ENCODE peak calls at places on chromosomes 6 and 20, in ten cellular contexts. N is psoas muscle, V is astrocyte of the spinal cord, Q is progenitor cell of endocrine pancreas, M is H1, A is AG10803, P is hepatocyte, O is cardiac fibroblast, Y is neural crest cell, J is mammary epithelial cell. X is an unnamed sample.
A peak's percentile ranks its signal among the peaks of the same experiment; 100 is the strongest.

GRCh38 chr20:5969348-5969935 is 19.0 kb downstream of the MCM8 start:
- DNase-seq in N (no peak), V (no peak), A (no peak), O (no peak), M (no peak), P (no peak), J (no peak), Y (no peak), Q (no peak), X (no peak)

GRCh38 chr6:5411414-5411813 is 150.1 kb downstream of the FARS2 start:
- DNase-seq in Q (no peak), J (no peak), A (no peak), P (no peak), M (no peak), Y (no peak), N (no peak), O (no peak), V (no peak), X (no peak)

GRCh38 chr20:50670126-50670862 is 21.0 kb downstream of the RIPOR3 start:
- DNase-seq in V (no peak), P (peak; percentile 76), J (peak; percentile 84), N (no peak), A (no peak), Q (no peak), M (no peak), O (no peak), Y (no peak), X (no peak)

GRCh38 chr20:24783631-24784492 is 165.2 kb upstream of the CST7 start:
- DNase-seq in M (peak; percentile 57), V (no peak), Y (no peak), N (no peak), Q (no peak), P (peak; percentile 23), A (no peak), J (no peak), O (no peak), X (no peak)

GRCh38 chr6:19578489-19578888 is 258.7 kb upstream of the ID4 start:
- DNase-seq in Y (no peak), O (no peak), M (no peak), A (peak; percentile 66), P (no peak), J (no peak), V (no peak), Q (no peak), N (no peak), X (no peak)

GRCh38 chr6:153424719-153425400 is 293.8 kb upstream of the RGS17 start:
- DNase-seq in M (no peak), A (no peak), O (peak; percentile 21), J (no peak), Y (no peak), P (no peak), Q (no peak), N (no peak), V (peak; percentile 72), X (no peak)

GRCh38 chr6:153045271-153045670 is 42.8 kb upstream of the MTRF1L start:
- DNase-seq in A (no peak), O (no peak), J (no peak), Y (no peak), P (no peak), N (no peak), V (no peak), Q (no peak), M (no peak), X (no peak)

GRCh38 chr20:57558614-57559285 is 2.2 kb upstream of the PCK1 start:
- DNase-seq in V (no peak), A (no peak), M (no peak), N (no peak), Q (no peak), P (peak; percentile 55), Y (no peak), J (no peak), O (no peak), X (no peak)

GRCh38 chr6:12034349-12034748 is 22.2 kb downstream of the HIVEP1 start:
- DNase-seq in V (no peak), N (no peak), O (no peak), J (no peak), M (no peak), Y (no peak), P (no peak), A (no peak), Q (no peak), X (no peak)

GRCh38 chr6:57109905-57110304 is 19.9 kb downstream of the ZNF451 start:
- DNase-seq in N (no peak), Y (no peak), J (no peak), V (no peak), P (no peak), Q (no peak), A (peak; percentile 56), M (no peak), O (peak; percentile 47), X (no peak)

GRCh38 chr6:105810105-105810921 is 275.8 kb upstream of the PRDM1 start:
- DNase-seq in M (no peak), O (peak; percentile 85), J (peak; percentile 93), Q (no peak), P (peak; percentile 50), N (peak; percentile 27), V (peak; percentile 81), Y (no peak), A (peak; percentile 84), X (peak; percentile 90)

GRCh38 chr6:136341967-136342366 is 52.3 kb upstream of the BCLAF1 start:
- DNase-seq in Y (no peak), A (no peak), V (no peak), J (no peak), P (no peak), N (no peak), Q (no peak), O (no peak), M (no peak), X (peak; percentile 40)

GRCh38 chr6:144690109-144690508 is 405.0 kb downstream of the UTRN start:
- DNase-seq in Y (no peak), O (no peak), A (no peak), M (no peak), Q (no peak), N (no peak), P (no peak), J (no peak), V (no peak), X (no peak)

GRCh38 chr6:55886185-55886836 is 10.9 kb upstream of the BMP5 start:
- DNase-seq in V (peak; percentile 44), Q (no peak), N (no peak), Y (no peak), M (no peak), J (no peak), O (peak; percentile 48), A (peak; percentile 7), P (peak; percentile 35), X (peak; percentile 13)

GRCh38 chr20:8812818-8813217 is 256.1 kb upstream of the PLCB4 start:
- DNase-seq in M (peak; percentile 53), V (no peak), P (no peak), A (no peak), O (no peak), J (no peak), Y (no peak), N (no peak), Q (no peak), X (no peak)

GRCh38 chr20:5095454-5095853 is 24.3 kb downstream of the PCNA start:
- DNase-seq in N (no peak), P (no peak), O (no peak), M (no peak), J (no peak), Y (no peak), A (no peak), V (no peak), Q (no peak), X (no peak)

GRCh38 chr6:170440437-170440836 is 112.7 kb downstream of the PSMB1 start:
- DNase-seq in V (no peak), J (no peak), Q (no peak), N (no peak), Y (peak; percentile 30), A (no peak), M (no peak), O (no peak), P (no peak), X (no peak)
- TF ChIP-seq CTCF in V (no peak), J (no peak), Q (no peak), N (no peak), Y (no peak), A (no peak), M (peak; percentile 29), O (no peak), P (no peak), X (no peak)

DNA sequence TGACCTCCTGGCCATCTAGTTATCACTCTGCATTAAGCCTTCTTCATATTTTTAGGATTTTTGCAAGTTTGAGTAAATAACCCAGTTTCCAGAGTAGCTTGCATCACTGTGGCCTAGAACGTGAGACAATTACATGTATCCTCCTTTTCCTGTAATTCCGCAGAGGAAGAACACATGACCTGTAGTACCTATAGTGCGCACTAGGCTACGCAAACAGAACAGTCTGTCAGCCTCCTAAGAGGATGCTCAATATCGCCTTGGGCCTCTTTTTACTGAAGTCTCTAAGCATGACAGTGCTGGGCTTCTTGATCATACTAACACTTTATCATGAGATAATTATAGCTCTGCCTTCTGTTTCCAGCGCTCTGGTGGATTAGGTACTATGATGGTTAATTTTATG is 20.2 kb upstream of the NR2E1 start:
- DNase-seq in J (no peak), Y (no peak), M (no peak), N (no peak), O (no peak), Q (no peak), A (no peak), P (no peak), V (no peak), X (no peak)
- TF ChIP-seq CTCF in J (peak; percentile 2), Y (peak; percentile 44), M (no peak), N (no peak), O (no peak), Q (peak; percentile 37), A (no peak), P (no peak), V (no peak), X (peak; percentile 40)

GRCh38 chr20:3470627-3471396 is at the start of gene ATRN:
- DNase-seq in M (peak; percentile 93), V (peak; percentile 93), O (peak; percentile 89), Y (peak; percentile 95), P (peak; percentile 95), Q (peak; percentile 82), N (peak; percentile 95), J (peak; percentile 87), A (peak; percentile 91), X (peak; percentile 83)
- TF ChIP-seq CTCF in M (no peak), V (no peak), O (no peak), Y (no peak), P (no peak), Q (no peak), N (no peak), J (no peak), A (peak; percentile 2), X (no peak)

DNA sequence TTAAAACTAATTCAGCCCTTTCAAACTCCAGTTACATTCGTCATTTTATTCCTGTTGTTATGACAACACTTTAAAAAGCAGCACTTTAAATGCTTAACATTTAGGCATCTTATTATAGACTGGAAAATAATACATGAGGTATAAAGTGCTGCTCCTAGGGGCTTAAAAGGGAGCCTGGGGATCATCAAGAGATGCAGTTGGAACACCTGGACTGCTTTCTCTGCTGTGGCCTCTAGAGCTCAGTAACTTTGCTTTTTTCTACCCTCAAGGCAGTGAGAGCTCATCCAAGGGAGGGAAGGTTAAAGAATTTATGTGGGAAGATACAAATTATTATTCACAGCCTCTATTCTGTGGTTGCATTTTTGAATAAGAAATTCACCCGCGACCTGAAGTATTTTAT is 46.8 kb downstream of the RIPOR2 start:
- DNase-seq in M (no peak), A (no peak), N (no peak), O (no peak), V (no peak), Q (no peak), J (no peak), Y (no peak), P (no peak), X (no peak)
- TF ChIP-seq CTCF in M (no peak), A (no peak), N (no peak), O (no peak), V (no peak), Q (no peak), J (no peak), Y (no peak), P (no peak), X (no peak)

GRCh38 chr20:35739294-35740163 is 2.5 kb downstream of the RBM39 start:
- DNase-seq in V (peak; percentile 34), Q (no peak), J (peak; percentile 56), N (no peak), P (peak; percentile 19), A (peak; percentile 58), Y (no peak), O (peak; percentile 69), M (no peak), X (peak; percentile 66)
- TF ChIP-seq CTCF in V (peak; percentile 24), Q (peak; percentile 35), J (peak; percentile 46), N (peak; percentile 17), P (peak; percentile 26), A (peak; percentile 61), Y (peak; percentile 44), O (peak; percentile 37), M (no peak), X (peak; percentile 67)

X was measured in HFFc6.